ENCODE peak calls at places on chromosome 4, in eight cellular contexts. K is GM12865, Y is PC-9, M is tibial nerve, V is BJ, A is colonic mucosa, T is PC-3, S is LNCaP clone FGC. Z is an unnamed sample.

GRCh38 chr4:63396269-63396668 is 1013.0 kb downstream of the TECRL start:
- DNase-seq in K (no peak), Y (no peak), M (no peak), V (no peak), A (no peak), T (no peak), S (no peak), Z (no peak)

GRCh38 chr4:56959064-56959463 is 18.3 kb downstream of the NOA1 start:
- DNase-seq in K (no peak), Y (no peak), M (no peak), V (no peak), A (no peak), T (peak), S (peak), Z (no peak)

GRCh38 chr4:70768301-70768948 is 46.7 kb downstream of the RUFY3 start:
- DNase-seq in K (no peak), Y (no peak), M (no peak), V (no peak), A (no peak), T (no peak), S (no peak), Z (no peak)

GRCh38 chr4:20773144-20773997 is 73.1 kb downstream of the PACRGL start:
- DNase-seq in K (peak), Y (peak), M (peak), V (peak), A (peak), T (peak), S (no peak), Z (no peak)

GRCh38 chr4:114729339-114729738 is 130.7 kb downstream of the UGT8 start:
- DNase-seq in K (peak), Y (no peak), M (no peak), V (no peak), A (no peak), T (no peak), S (no peak), Z (no peak)

GRCh38 chr4:26727849-26728248 is 132.8 kb upstream of the STIM2 start:
- DNase-seq in K (no peak), Y (no peak), M (no peak), V (no peak), A (no peak), T (no peak), S (no peak), Z (no peak)

GRCh38 chr4:139956436-139957107 is 197.4 kb downstream of the MAML3 start:
- DNase-seq in K (no peak), Y (no peak), M (no peak), V (no peak), A (no peak), T (no peak), S (no peak), Z (no peak)

GRCh38 chr4:107579099-107579498 is 140.9 kb downstream of the PAPSS1 start:
- DNase-seq in K (no peak), Y (no peak), M (no peak), V (no peak), A (no peak), T (no peak), S (no peak), Z (no peak)

GRCh38 chr4:57211131-57211530 is 100.9 kb upstream of the IGFBP7 start:
- DNase-seq in K (peak), Y (no peak), M (no peak), V (no peak), A (no peak), T (no peak), S (no peak), Z (no peak)

GRCh38 chr4:24912252-24913098 is at the start of gene CCDC149:
- DNase-seq in K (no peak), Y (peak), M (no peak), V (no peak), A (peak), T (peak), S (peak), Z (no peak)
- TF ChIP-seq CTCF in K (no peak), Y (no peak), M (no peak), V (peak), A (no peak), T (no peak), S (peak), Z (no peak)

DNA sequence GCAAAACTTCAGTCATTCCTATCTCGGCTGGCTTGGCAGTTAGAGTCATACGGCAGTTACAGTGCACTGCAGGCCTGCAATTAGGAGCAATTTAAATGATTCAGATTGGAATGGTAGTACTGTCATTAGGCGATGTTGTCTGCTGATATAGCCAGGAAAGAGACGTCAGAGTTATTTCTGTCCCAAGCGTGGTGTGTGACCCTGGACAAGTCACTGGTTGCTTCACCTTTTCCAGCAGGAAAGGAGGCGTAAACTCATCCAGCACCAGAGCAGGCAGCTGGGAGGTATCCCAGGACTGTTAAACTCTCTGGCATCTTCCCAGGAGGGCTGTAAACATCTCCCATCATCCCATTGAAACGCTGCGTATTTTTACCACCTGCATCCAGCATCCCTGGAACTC is 842 bp upstream of the LNX1 start:
- DNase-seq in K (no peak), Y (no peak), M (no peak), V (no peak), A (peak), T (no peak), S (no peak), Z (no peak)
- H3K4me3 ChIP-seq in K (no peak), Y (peak), M (no peak), V (no peak), A (no peak), T (peak), S (no peak), Z (peak)

GRCh38 chr4:55158957-55159356 is 33.6 kb upstream of the KDR start:
- DNase-seq in K (no peak), Y (no peak), M (no peak), V (no peak), A (no peak), T (no peak), S (no peak), Z (no peak)
- TF ChIP-seq CTCF in K (no peak), Y (no peak), M (no peak), V (no peak), A (no peak), T (peak), S (no peak), Z (no peak)

GRCh38 chr4:100356172-100356571 is 161.7 kb downstream of the EMCN start:
- DNase-seq in K (no peak), Y (no peak), M (no peak), V (no peak), A (no peak), T (peak), S (peak), Z (no peak)
- H3K4me3 ChIP-seq in K (no peak), Y (no peak), M (no peak), V (no peak), A (no peak), T (no peak), S (no peak), Z (no peak)

GRCh38 chr4:33386761-33387160 is 2666.6 kb downstream of the PCDH7 start:
- DNase-seq in K (no peak), Y (no peak), M (no peak), V (no peak), A (no peak), T (peak), S (no peak), Z (no peak)
- TF ChIP-seq CTCF in K (no peak), Y (no peak), M (no peak), V (peak), A (no peak), T (peak), S (peak), Z (peak)

DNA sequence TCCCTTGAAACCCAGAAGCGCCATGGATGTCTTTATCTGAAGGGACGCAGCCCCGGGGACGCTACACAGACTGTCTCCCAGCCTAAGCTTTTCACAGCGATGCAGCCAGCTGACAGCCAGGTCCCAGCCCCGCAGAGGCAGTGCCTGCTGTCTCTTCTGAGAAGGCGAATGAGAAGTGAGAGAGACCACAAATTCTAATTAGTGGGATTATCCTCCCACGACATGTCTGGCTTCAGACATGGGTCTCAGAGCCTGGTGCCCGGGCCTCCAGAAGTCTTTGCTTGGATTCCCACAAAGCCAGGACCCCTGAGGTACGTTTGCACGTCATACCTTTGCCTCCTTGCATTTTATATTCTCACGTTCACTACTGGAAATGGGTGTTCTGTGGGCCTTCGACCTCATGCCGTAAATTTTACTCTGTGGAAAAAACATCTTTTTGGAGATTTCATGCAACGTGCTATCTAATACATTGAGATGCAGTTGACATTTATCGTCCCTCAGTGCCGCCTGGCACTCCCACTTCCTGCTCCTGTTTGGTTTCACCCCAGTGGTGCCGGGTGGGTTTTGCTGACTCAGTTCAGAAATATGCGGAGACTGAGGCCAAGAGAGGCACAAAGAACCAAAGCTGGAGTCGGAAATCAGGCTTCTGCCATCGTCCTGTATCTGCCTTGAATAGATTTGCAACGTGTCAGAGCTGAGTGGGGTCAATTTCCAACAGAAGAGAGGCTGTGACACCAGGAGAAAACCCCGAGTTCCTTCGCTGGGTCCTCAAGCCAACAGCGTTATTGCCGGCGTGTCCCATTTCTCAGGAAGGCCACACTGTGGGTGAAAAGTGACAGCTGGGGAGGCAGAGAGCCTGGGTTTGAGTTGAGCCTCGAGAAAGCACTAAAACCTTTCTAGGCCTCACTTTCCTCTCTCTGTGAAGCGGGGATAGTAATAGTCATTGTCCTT is 114.4 kb downstream of the STK32B start:
- DNase-seq in K (no peak), Y (no peak), M (no peak), V (no peak), A (no peak), T (peak), S (no peak), Z (no peak)
- H3K4me3 ChIP-seq in K (no peak), Y (no peak), M (no peak), V (no peak), A (no peak), T (no peak), S (no peak), Z (no peak)

Z was measured in epithelial cell of proximal tubule.